ENCODE peak calls at places on chromosomes 11 and 22, in four cellular contexts. K is K562, T is HepG2, M is GM12878. P is an unnamed sample.
A peak's percentile ranks its signal among the peaks of the same experiment; 100 is the strongest.

GRCh38 chr11:102138677-102139076 is 28.4 kb downstream of the YAP1 start:
- DNase-seq in K (no peak), T (no peak), M (no peak), P (no peak)

GRCh38 chr11:30107899-30108298 is 91.1 kb upstream of the KCNA4 start:
- DNase-seq in K (no peak), T (no peak), M (no peak), P (no peak)

GRCh38 chr22:38850941-38851849 is 7.4 kb upstream of the NPTXR start:
- DNase-seq in K (no peak), T (no peak), M (no peak), P (no peak)

GRCh38 chr22:17106785-17107546 is 14.2 kb downstream of the TMEM121B start:
- DNase-seq in K (no peak), T (no peak), M (no peak), P (no peak)

GRCh38 chr11:69201048-69201365 is 45.3 kb downstream of the SMIM38 start:
- DNase-seq in K (no peak), T (no peak), M (no peak), P (no peak)

GRCh38 chr11:69333906-69334305 is 40.0 kb downstream of the MYEOV start:
- DNase-seq in K (no peak), T (no peak), M (no peak), P (no peak)

GRCh38 chr22:23553438-23553837 is 26.7 kb downstream of the IGLL1 start:
- DNase-seq in K (no peak), T (no peak), M (no peak), P (no peak)

GRCh38 chr11:45872513-45873356 is 12.7 kb upstream of the MAPK8IP1 start:
- DNase-seq in K (peak; percentile 81), T (peak; percentile 29), M (no peak), P (peak; percentile 88)

GRCh38 chr22:38276161-38276560 is 3.4 kb upstream of the TMEM184B start:
- DNase-seq in K (no peak), T (no peak), M (no peak), P (no peak)

GRCh38 chr11:20363500-20364411 is at the start of gene HTATIP2:
- DNase-seq in K (peak; percentile 88), T (no peak), M (no peak), P (no peak)

GRCh38 chr11:132850106-132850505 is 682.2 kb downstream of the OPCML start:
- DNase-seq in K (no peak), T (no peak), M (no peak), P (no peak)

GRCh38 chr11:126186031-126186698 is 25.3 kb downstream of the RPUSD4 start:
- DNase-seq in K (no peak), T (no peak), M (no peak), P (no peak)

GRCh38 chr11:7548659-7549283 is 35.0 kb downstream of the PPFIBP2 start:
- DNase-seq in K (peak; percentile 27), T (peak; percentile 25), M (no peak), P (no peak)

GRCh38 chr11:116716617-116717016 is 56.2 kb downstream of the BUD13 start:
- DNase-seq in K (no peak), T (no peak), M (no peak), P (no peak)

GRCh38 chr11:117704416-117705150 is 92.4 kb downstream of the DSCAML1 start:
- DNase-seq in K (no peak), T (no peak), M (no peak), P (no peak)

GRCh38 chr11:112017538-112017937 is 7.7 kb upstream of the DLAT start:
- DNase-seq in K (no peak), T (peak; percentile 35), M (no peak), P (no peak)

GRCh38 chr11:70901951-70902521 is 350.3 kb downstream of the SHANK2 start:
- DNase-seq in K (no peak), T (no peak), M (no peak), P (no peak)

GRCh38 chr11:118938491-118939411 is 13.0 kb upstream of the BCL9L start:
- DNase-seq in K (no peak), T (peak; percentile 72), M (no peak), P (no peak)

GRCh38 chr11:110200241-110200640 is 96.2 kb downstream of the RDX start:
- DNase-seq in K (no peak), T (no peak), M (no peak), P (no peak)

GRCh38 chr22:27827586-27828213 is 26.1 kb upstream of the MN1 start:
- DNase-seq in K (no peak), T (no peak), M (no peak), P (no peak)

DNA sequence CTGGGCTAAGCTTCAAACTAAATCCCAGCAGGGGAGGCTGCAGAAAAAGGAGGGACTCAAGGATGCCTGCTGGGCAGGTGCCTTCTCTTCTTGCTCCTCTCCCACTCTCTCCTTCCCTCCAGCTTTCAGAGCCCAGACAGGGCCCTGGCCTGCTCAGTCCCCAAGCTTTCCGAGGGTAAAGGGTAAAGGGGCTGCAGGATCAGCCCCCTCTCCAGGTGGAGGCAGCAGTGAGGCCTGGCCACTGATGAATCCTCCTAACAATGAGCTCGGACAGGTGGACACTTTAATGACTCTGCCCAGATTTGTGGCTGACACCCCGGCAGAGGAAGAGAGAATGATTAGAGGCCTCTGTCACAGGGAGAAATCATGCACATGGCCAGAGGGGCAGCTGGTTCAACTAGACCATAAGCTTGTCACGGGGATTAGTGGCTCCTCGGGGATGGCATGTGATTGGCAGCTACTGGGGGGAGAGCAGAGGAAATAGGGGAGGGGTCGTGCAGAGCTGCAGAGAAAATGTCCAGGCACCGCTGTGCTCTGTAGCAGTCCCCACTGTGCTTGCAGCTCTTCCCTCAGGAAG is 587.5 kb upstream of the B3GAT1 start:
- DNase-seq in K (no peak), T (no peak), M (no peak), P (no peak)
- TF ChIP-seq SMC3 in K (no peak), T (no peak), M (no peak), P (no peak)

GRCh38 chr11:130454495-130455262 is 6.2 kb downstream of the ADAMTS15 start:
- DNase-seq in K (no peak), T (no peak), M (no peak), P (no peak)

GRCh38 chr11:130455493-130456127 is 7.2 kb downstream of the ADAMTS15 start:
- DNase-seq in K (no peak), T (no peak), M (no peak), P (no peak)

GRCh38 chr11:130459521-130459920 is 11.1 kb downstream of the ADAMTS15 start:
- DNase-seq in K (no peak), T (no peak), M (no peak), P (no peak)

GRCh38 chr11:130457909-130458729 is 9.7 kb downstream of the ADAMTS15 start:
- DNase-seq in K (no peak), T (no peak), M (no peak), P (no peak)

GRCh38 chr11:130456276-130456675 is 7.8 kb downstream of the ADAMTS15 start:
- DNase-seq in K (no peak), T (no peak), M (no peak), P (no peak)
- TF ChIP-seq SIN3A in K (no peak), T (no peak), M (no peak), P (no peak)

GRCh38 chr22:46560696-46561295 is 23.4 kb upstream of the CELSR1 start:
- DNase-seq in K (no peak), T (no peak), M (no peak), P (no peak)

GRCh38 chr22:46564084-46564714 is 26.8 kb upstream of the CELSR1 start:
- DNase-seq in K (no peak), T (no peak), M (no peak), P (peak; percentile 81)

GRCh38 chr22:46557736-46558480 is 20.5 kb upstream of the CELSR1 start:
- DNase-seq in K (no peak), T (no peak), M (no peak), P (no peak)

GRCh38 chr22:46563381-46564083 is 26.1 kb upstream of the CELSR1 start:
- DNase-seq in K (peak; percentile 78), T (peak; percentile 64), M (no peak), P (peak; percentile 85)

DNA sequence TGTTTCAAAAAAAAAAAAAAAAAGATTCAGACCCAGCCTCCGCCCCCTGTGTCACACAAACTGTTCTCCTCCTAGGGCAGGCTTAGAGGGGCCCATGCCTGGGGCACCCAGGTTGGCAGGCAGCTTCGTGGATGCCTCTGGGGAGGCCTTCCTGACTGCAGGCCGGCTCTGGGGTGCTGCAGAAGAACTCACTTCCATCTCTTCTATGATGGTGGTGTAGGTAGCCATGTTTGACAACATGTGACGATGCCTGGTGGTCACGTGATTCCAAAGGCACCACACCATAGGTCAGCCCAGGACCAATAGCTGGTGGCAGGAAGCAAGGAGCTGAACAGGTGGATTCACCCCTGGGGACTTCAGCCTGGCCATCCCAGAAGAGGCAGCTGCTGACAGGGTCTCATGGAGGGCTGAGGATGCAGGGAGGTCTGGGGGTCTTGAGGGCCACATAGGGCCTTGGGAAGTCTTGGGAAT is 24.1 kb upstream of the CELSR1 start:
- DNase-seq in K (peak; percentile 55), T (peak; percentile 76), M (peak; percentile 42), P (peak; percentile 63)
- TF ChIP-seq SMC3 in K (no peak), T (no peak), M (no peak), P (no peak)

GRCh38 chr22:44799077-44799931 is 46.9 kb downstream of the ARHGAP8 start:
- DNase-seq in K (no peak), T (no peak), M (no peak), P (no peak)

GRCh38 chr22:44793106-44793505 is 40.7 kb downstream of the ARHGAP8 start:
- DNase-seq in K (no peak), T (no peak), M (no peak), P (no peak)

GRCh38 chr22:44793506-44794225 is 41.3 kb downstream of the ARHGAP8 start:
- DNase-seq in K (no peak), T (no peak), M (no peak), P (no peak)

GRCh38 chr22:44795701-44796630 is 43.6 kb downstream of the ARHGAP8 start:
- DNase-seq in K (no peak), T (no peak), M (no peak), P (no peak)

DNA sequence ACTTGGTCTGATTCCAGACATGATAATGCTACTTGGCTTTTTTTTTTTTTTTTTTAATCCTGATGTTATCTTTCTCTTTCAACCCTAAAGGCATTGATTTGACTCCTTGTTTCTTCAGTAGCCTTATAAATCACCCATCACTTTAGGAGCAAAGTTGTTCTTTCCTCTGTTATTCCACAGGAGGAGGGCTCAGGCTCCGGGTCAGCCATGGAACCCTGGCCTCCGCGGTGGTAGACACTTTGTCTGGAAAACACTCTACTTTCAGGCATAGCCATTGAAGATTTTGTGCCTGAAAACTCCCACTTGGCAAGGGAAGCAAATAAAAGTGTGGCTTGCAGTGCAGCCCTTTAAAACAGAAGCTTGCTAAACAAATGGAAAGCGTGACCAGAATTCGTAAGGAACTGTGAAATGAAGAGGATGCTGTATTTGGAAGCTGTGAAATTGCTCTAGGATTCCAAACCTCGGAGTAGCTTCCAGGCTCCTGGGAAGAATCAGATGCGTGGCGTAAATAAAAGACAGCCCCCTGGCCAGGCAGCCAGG is 44.9 kb downstream of the ARHGAP8 start:
- DNase-seq in K (no peak), T (no peak), M (no peak), P (no peak)
- TF ChIP-seq SIN3A in K (no peak), T (no peak), M (no peak), P (no peak)

GRCh38 chr11:72229336-72229924 is 4.9 kb downstream of the INPPL1 start:
- DNase-seq in K (no peak), T (no peak), M (no peak), P (no peak)

GRCh38 chr11:72230764-72231365 is 6.3 kb downstream of the INPPL1 start:
- DNase-seq in K (no peak), T (no peak), M (no peak), P (no peak)

GRCh38 chr11:72231396-72232259 is 7.1 kb downstream of the INPPL1 start:
- DNase-seq in K (no peak), T (no peak), M (no peak), P (no peak)

GRCh38 chr11:72228844-72229231 is 4.3 kb downstream of the INPPL1 start:
- DNase-seq in K (no peak), T (no peak), M (no peak), P (no peak)

GRCh38 chr11:72229925-72230763 is 5.6 kb downstream of the INPPL1 start:
- DNase-seq in K (no peak), T (no peak), M (no peak), P (no peak)
- TF ChIP-seq SMC3 in K (no peak), T (no peak), M (no peak), P (no peak)